ENCODE peak calls at places on chromosomes 4 and X, in four cellular contexts. O is H1, P is HepG2, K is GM12878. F is an unnamed sample.
A peak's percentile ranks its signal among the peaks of the same experiment; 100 is the strongest.

GRCh38 chr4:36532670-36533373 is 251.4 kb downstream of the DTHD1 start:
- DNase-seq in O (no peak), P (no peak), K (no peak), F (no peak)

GRCh38 chrX:63513825-63514574 is 162.9 kb upstream of the SPIN4 start:
- DNase-seq in O (no peak), P (no peak), K (no peak), F (no peak)

GRCh38 chr4:2402053-2402452 is 16.4 kb downstream of the ZFYVE28 start:
- DNase-seq in O (peak; percentile 88), P (peak; percentile 73), K (no peak), F (peak; percentile 52)

GRCh38 chr4:81723927-81724587 is 252.3 kb upstream of the RASGEF1B start:
- DNase-seq in O (no peak), P (no peak), K (no peak), F (no peak)

GRCh38 chr4:116400480-116400879 is 684.9 kb downstream of the TRAM1L1 start:
- DNase-seq in O (no peak), P (no peak), K (no peak), F (no peak)

GRCh38 chrX:65688403-65688881 is 21.0 kb downstream of the MSN start:
- DNase-seq in O (no peak), P (no peak), K (peak; percentile 74), F (no peak)

GRCh38 chrX:136783159-136783558 is 2.4 kb upstream of the ARHGEF6 start:
- DNase-seq in O (no peak), P (no peak), K (no peak), F (no peak)

GRCh38 chr4:100224701-100225100 is 34.4 kb upstream of the DDIT4L start:
- DNase-seq in O (no peak), P (no peak), K (no peak), F (no peak)

GRCh38 chr4:139956436-139957107 is 197.4 kb downstream of the MAML3 start:
- DNase-seq in O (no peak), P (no peak), K (no peak), F (no peak)

GRCh38 chr4:148514041-148514440 is 71.8 kb upstream of the NR3C2 start:
- DNase-seq in O (no peak), P (no peak), K (no peak), F (no peak)

GRCh38 chrX:15948318-15948660 is 93.7 kb upstream of the AP1S2 start:
- DNase-seq in O (no peak), P (no peak), K (no peak), F (no peak)

GRCh38 chrX:111102636-111103035 is 6.6 kb downstream of the PAK3 start:
- DNase-seq in O (no peak), P (no peak), K (no peak), F (no peak)

GRCh38 chr4:39502034-39502658 is 25.1 kb downstream of the UGDH start:
- DNase-seq in O (no peak), P (no peak), K (no peak), F (no peak)

GRCh38 chr4:163344147-163345050 is 707 bp downstream of the NPY5R start:
- DNase-seq in O (no peak), P (no peak), K (no peak), F (peak; percentile 27)

GRCh38 chr4:53587123-53587522 is 4.2 kb downstream of the LNX1 start:
- DNase-seq in O (no peak), P (peak; percentile 42), K (no peak), F (no peak)

GRCh38 chr4:124529131-124529530 is 183.4 kb downstream of the ANKRD50 start:
- DNase-seq in O (no peak), P (no peak), K (no peak), F (no peak)

GRCh38 chr4:172709376-172709775 is 459.2 kb upstream of the GALNT7 start:
- DNase-seq in O (no peak), P (no peak), K (no peak), F (no peak)

GRCh38 chrX:74535633-74536141 is 78.7 kb downstream of the RLIM start:
- DNase-seq in O (peak; percentile 60), P (peak; percentile 1), K (no peak), F (peak; percentile 47)

GRCh38 chr4:9825049-9825448 is 43.6 kb downstream of the DRD5 start:
- DNase-seq in O (no peak), P (no peak), K (no peak), F (no peak)

GRCh38 chr4:32148120-32148666 is 1428.0 kb downstream of the PCDH7 start:
- DNase-seq in O (no peak), P (no peak), K (no peak), F (no peak)

GRCh38 chr4:122616910-122617596 is 3.8 kb downstream of the IL21 start:
- DNase-seq in O (no peak), P (no peak), K (no peak), F (no peak)

GRCh38 chr4:78776729-78777555 is 792 bp downstream of the BMP2K start:
- DNase-seq in O (peak; percentile 70), P (peak; percentile 52), K (no peak), F (peak; percentile 41)

GRCh38 chrX:65537229-65537628 is 2.6 kb upstream of the LAS1L start:
- DNase-seq in O (no peak), P (no peak), K (no peak), F (no peak)

GRCh38 chr4:186946682-186947294 is 223.1 kb upstream of the FAT1 start:
- DNase-seq in O (peak; percentile 55), P (peak; percentile 78), K (no peak), F (peak; percentile 25)

GRCh38 chr4:176794151-176794550 is 1.4 kb upstream of the VEGFC start:
- DNase-seq in O (no peak), P (no peak), K (no peak), F (no peak)

GRCh38 chr4:94491322-94491721 is 39.6 kb downstream of the PDLIM5 start:
- DNase-seq in O (no peak), P (no peak), K (no peak), F (no peak)

GRCh38 chr4:40388248-40388647 is 53.1 kb downstream of the CHRNA9 start:
- DNase-seq in O (no peak), P (no peak), K (no peak), F (no peak)

GRCh38 chr4:148203056-148203898 is 238.9 kb downstream of the NR3C2 start:
- DNase-seq in O (no peak), P (no peak), K (no peak), F (peak; percentile 43)

GRCh38 chr4:76943129-76943620 is 6.4 kb upstream of the SEPTIN11 start:
- DNase-seq in O (no peak), P (no peak), K (no peak), F (no peak)

GRCh38 chr4:183960021-183960420 is 54.9 kb downstream of the STOX2 start:
- DNase-seq in O (peak; percentile 53), P (no peak), K (no peak), F (peak; percentile 72)

GRCh38 chr4:183961772-183962171 is 56.7 kb downstream of the STOX2 start:
- DNase-seq in O (no peak), P (no peak), K (no peak), F (no peak)

GRCh38 chr4:183962413-183962812 is 57.3 kb downstream of the STOX2 start:
- DNase-seq in O (no peak), P (no peak), K (no peak), F (no peak)

GRCh38 chr4:183959349-183959748 is 54.2 kb downstream of the STOX2 start:
- DNase-seq in O (no peak), P (no peak), K (no peak), F (no peak)

GRCh38 chr4:183960912-183961569 is 55.9 kb downstream of the STOX2 start:
- DNase-seq in O (no peak), P (no peak), K (no peak), F (peak; percentile 10)
- TF ChIP-seq SUZ12 in O (no peak), P (no peak), K (no peak), F (no peak)

GRCh38 chrX:41481264-41482109 is 34.3 kb downstream of the NYX start:
- DNase-seq in O (no peak), P (peak; percentile 29), K (no peak), F (peak; percentile 63)
- TF ChIP-seq SP1 in O (no peak), P (no peak), K (no peak), F (no peak)

DNA sequence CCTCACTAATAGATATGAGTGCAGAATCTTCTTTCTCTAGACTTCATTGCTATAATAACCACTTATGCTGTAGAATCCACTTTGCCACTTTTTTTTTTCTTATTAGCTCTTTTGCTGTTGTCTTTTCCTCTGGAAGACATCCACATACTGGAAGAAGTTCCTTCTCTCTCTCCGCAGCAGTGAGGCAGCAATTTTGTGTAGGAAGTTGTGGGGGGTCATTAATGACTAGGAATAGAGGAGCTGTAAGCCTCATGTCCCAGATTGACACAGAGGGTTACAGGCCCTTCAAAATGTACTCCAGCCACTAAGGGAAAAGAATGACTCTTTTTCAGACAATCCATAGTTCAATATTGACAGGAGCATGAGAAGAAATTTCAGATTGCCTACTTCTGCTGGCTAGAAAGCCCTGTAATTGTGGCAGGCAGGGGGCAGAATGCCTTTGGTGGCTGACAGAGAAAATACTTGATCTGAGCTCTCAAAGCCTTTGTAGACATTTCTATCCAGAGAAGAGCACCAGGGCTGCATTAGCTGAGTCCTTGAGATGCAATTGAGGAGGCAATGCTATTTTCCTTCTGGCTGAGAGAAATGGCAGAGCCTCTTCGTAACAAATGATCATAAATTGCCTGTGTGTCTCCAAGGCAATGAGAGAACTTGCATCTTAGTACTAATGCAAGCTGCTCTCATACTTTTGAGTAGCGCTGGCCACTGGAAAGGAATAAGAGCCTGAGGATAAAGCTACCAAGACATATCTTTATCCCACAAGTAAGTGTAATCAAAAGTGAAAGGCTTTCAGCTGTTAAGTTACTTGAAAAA is 856.3 kb downstream of the STIM2 start:
- DNase-seq in O (no peak), P (no peak), K (no peak), F (no peak)
- TF ChIP-seq SUZ12 in O (no peak), P (no peak), K (no peak), F (no peak)

GRCh38 chr4:133152330-133152791 is 3.3 kb downstream of the PCDH10 start:
- DNase-seq in O (peak; percentile 74), P (no peak), K (no peak), F (no peak)
- TF ChIP-seq SP1 in O (no peak), P (no peak), K (no peak), F (no peak)

GRCh38 chrX:113260474-113260873 is 419.8 kb upstream of the AMOT start:
- DNase-seq in O (no peak), P (peak; percentile 1), K (no peak), F (peak; percentile 18)
- TF ChIP-seq SUZ12 in O (no peak), P (no peak), K (no peak), F (no peak)

DNA sequence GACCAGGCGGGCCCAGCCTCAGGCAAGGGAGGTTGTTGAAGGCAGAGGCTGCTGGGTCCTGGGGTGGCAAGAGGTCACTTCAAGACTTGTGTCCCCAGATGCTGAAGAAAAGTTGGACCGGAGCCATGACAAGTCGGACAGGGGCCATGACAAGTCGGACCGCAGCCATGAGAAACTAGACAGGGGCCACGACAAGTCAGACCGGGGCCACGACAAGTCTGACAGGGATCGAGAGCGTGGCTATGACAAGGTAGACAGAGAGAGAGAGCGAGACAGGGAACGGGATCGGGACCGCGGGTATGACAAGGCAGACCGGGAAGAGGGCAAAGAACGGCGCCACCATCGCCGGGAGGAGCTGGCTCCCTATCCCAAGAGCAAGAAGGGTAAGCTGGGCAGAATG is 4.4 kb downstream of the PQBP1 start:
- DNase-seq in O (no peak), P (no peak), K (no peak), F (no peak)
- TF ChIP-seq SP1 in O (no peak), P (no peak), K (no peak), F (no peak)

GRCh38 chr4:150867148-150867547 is 147.9 kb downstream of the LRBA start:
- DNase-seq in O (no peak), P (peak; percentile 76), K (peak; percentile 41), F (peak; percentile 50)

GRCh38 chr4:150859435-150859834 is 155.6 kb downstream of the LRBA start:
- DNase-seq in O (no peak), P (no peak), K (no peak), F (no peak)

GRCh38 chr4:150862829-150863228 is 152.3 kb downstream of the LRBA start:
- DNase-seq in O (no peak), P (no peak), K (no peak), F (no peak)

GRCh38 chr4:150863456-150863855 is 151.6 kb downstream of the LRBA start:
- DNase-seq in O (no peak), P (peak; percentile 4), K (no peak), F (no peak)
- TF ChIP-seq SUZ12 in O (no peak), P (no peak), K (no peak), F (no peak)

F was measured in HEK293T.